ENCODE peak calls at places on chromosomes 6 and 20, in six cellular contexts. D, E, V, L, C and J are unnamed samples.

GRCh38 chr6:40074292-40075050 is 140.2 kb upstream of the MOCS1 start:
- DNase-seq in D (no peak), E (no peak), V (no peak), L (no peak), C (no peak), J (no peak)

GRCh38 chr6:19303381-19303780 is 533.8 kb upstream of the ID4 start:
- DNase-seq in D (no peak), E (no peak), V (no peak), L (no peak), C (no peak), J (no peak)

GRCh38 chr6:52115145-52115741 is 27.8 kb upstream of the PKHD1 start:
- DNase-seq in D (no peak), E (no peak), V (no peak), L (no peak), C (peak; percentile 31), J (no peak)

GRCh38 chr6:56699066-56699654 is 56.5 kb upstream of the DST start:
- DNase-seq in D (no peak), E (no peak), V (no peak), L (peak; percentile 54), C (peak; percentile 73), J (no peak)

GRCh38 chr6:159168536-159169192 is 536 bp upstream of the FNDC1 start:
- DNase-seq in D (no peak), E (peak; percentile 50), V (no peak), L (no peak), C (no peak), J (no peak)

GRCh38 chr20:48788486-48789072 is 39.2 kb downstream of the PREX1 start:
- DNase-seq in D (no peak), E (no peak), V (no peak), L (peak; percentile 75), C (no peak), J (no peak)

GRCh38 chr6:20001286-20001685 is 164.1 kb downstream of the ID4 start:
- DNase-seq in D (no peak), E (no peak), V (no peak), L (no peak), C (no peak), J (no peak)

GRCh38 chr6:40251609-40252008 is 317.3 kb upstream of the MOCS1 start:
- DNase-seq in D (no peak), E (no peak), V (no peak), L (peak; percentile 67), C (no peak), J (no peak)

GRCh38 chr6:116047173-116047933 is 13.3 kb downstream of the FRK start:
- DNase-seq in D (no peak), E (no peak), V (no peak), L (peak; percentile 37), C (peak; percentile 26), J (no peak)

GRCh38 chr6:15439410-15440022 is 193.6 kb downstream of the JARID2 start:
- DNase-seq in D (no peak), E (no peak), V (no peak), L (no peak), C (no peak), J (no peak)

GRCh38 chr6:160931378-160932343 is 59.9 kb upstream of the MAP3K4 start:
- DNase-seq in D (no peak), E (no peak), V (no peak), L (no peak), C (peak; percentile 17), J (no peak)

GRCh38 chr6:41895300-41896233 is at the start of gene USP49:
- DNase-seq in D (peak; percentile 84), E (peak; percentile 92), V (peak; percentile 89), L (peak; percentile 93), C (peak; percentile 82), J (peak; percentile 83)

GRCh38 chr20:50418890-50419642 is 91.1 kb upstream of the PTPN1 start:
- DNase-seq in D (no peak), E (no peak), V (no peak), L (no peak), C (no peak), J (no peak)

GRCh38 chr6:41966214-41966920 is 24.8 kb upstream of the CCND3 start:
- DNase-seq in D (no peak), E (no peak), V (no peak), L (no peak), C (no peak), J (no peak)

GRCh38 chr6:17850281-17850680 is 137.2 kb downstream of the KIF13A start:
- DNase-seq in D (no peak), E (no peak), V (no peak), L (no peak), C (no peak), J (no peak)

GRCh38 chr6:161584051-161584450 is 310.2 kb upstream of the AGPAT4 start:
- DNase-seq in D (no peak), E (no peak), V (no peak), L (no peak), C (peak; percentile 29), J (no peak)

GRCh38 chr6:166361080-166361429 is 18.7 kb upstream of the SFT2D1 start:
- DNase-seq in D (no peak), E (peak; percentile 61), V (no peak), L (no peak), C (peak; percentile 8), J (no peak)

GRCh38 chr20:6735913-6736845 is 31.3 kb upstream of the BMP2 start:
- DNase-seq in D (no peak), E (no peak), V (no peak), L (no peak), C (no peak), J (no peak)

GRCh38 chr6:129469070-129469662 is 240.8 kb downstream of the ARHGAP18 start:
- DNase-seq in D (no peak), E (no peak), V (no peak), L (no peak), C (peak; percentile 6), J (no peak)

GRCh38 chr6:130156908-130157307 is 65.8 kb downstream of the SAMD3 start:
- DNase-seq in D (no peak), E (no peak), V (no peak), L (no peak), C (no peak), J (no peak)

GRCh38 chr6:46437671-46438221 is 53.5 kb downstream of the RCAN2 start:
- DNase-seq in D (no peak), E (no peak), V (no peak), L (no peak), C (no peak), J (no peak)

GRCh38 chr20:25675161-25675560 is 21.5 kb downstream of the ZNF337 start:
- DNase-seq in D (no peak), E (no peak), V (no peak), L (no peak), C (no peak), J (no peak)

GRCh38 chr6:21414065-21414464 is 179.5 kb upstream of the SOX4 start:
- DNase-seq in D (no peak), E (no peak), V (no peak), L (no peak), C (no peak), J (no peak)

GRCh38 chr20:1939270-1939595 is 44.0 kb downstream of the SIRPA start:
- DNase-seq in D (no peak), E (no peak), V (no peak), L (no peak), C (no peak), J (no peak)

GRCh38 chr6:125154184-125155135 is 887 bp downstream of the TPD52L1 start:
- DNase-seq in D (no peak), E (peak; percentile 54), V (no peak), L (peak; percentile 47), C (peak; percentile 58), J (peak; percentile 53)

GRCh38 chr6:3623451-3624267 is 127.9 kb downstream of the PXDC1 start:
- DNase-seq in D (no peak), E (no peak), V (no peak), L (no peak), C (no peak), J (no peak)

GRCh38 chr6:25882066-25882496 is 8.0 kb upstream of the SLC17A3 start:
- DNase-seq in D (peak; percentile 18), E (no peak), V (peak; percentile 2), L (no peak), C (no peak), J (peak; percentile 58)

GRCh38 chr20:3121271-3121911 is 36.9 kb upstream of the AVP start:
- DNase-seq in D (no peak), E (no peak), V (no peak), L (no peak), C (no peak), J (no peak)

GRCh38 chr6:22300287-22300998 is 3.6 kb upstream of the PRL start:
- DNase-seq in D (no peak), E (no peak), V (no peak), L (no peak), C (no peak), J (no peak)

GRCh38 chr6:28896505-28897392 is 27.0 kb downstream of the TRIM27 start:
- DNase-seq in D (peak; percentile 7), E (peak; percentile 54), V (peak; percentile 4), L (peak; percentile 84), C (peak; percentile 69), J (no peak)

GRCh38 chr6:3568396-3569082 is 111.7 kb upstream of the SLC22A23 start:
- DNase-seq in D (no peak), E (no peak), V (no peak), L (no peak), C (no peak), J (no peak)

GRCh38 chr6:128139519-128139918 is 238.7 kb upstream of the THEMIS start:
- DNase-seq in D (no peak), E (no peak), V (no peak), L (no peak), C (peak; percentile 43), J (no peak)

GRCh38 chr6:96060249-96060648 is 44.5 kb downstream of the FUT9 start:
- DNase-seq in D (no peak), E (no peak), V (no peak), L (no peak), C (no peak), J (no peak)

GRCh38 chr20:16926626-16927025 is 178.5 kb downstream of the OTOR start:
- DNase-seq in D (no peak), E (no peak), V (no peak), L (no peak), C (no peak), J (no peak)